ENCODE peak calls at places on chromosomes 4 and X, in six cellular contexts. One of them, this sample, is unnamed.

GRCh38 chr4:141657550-141657949 is 21.2 kb downstream of the IL15 start:
- DNase-seq in uterus: no peak
- DNase-seq in nephron progenitor cell: no peak
- DNase-seq in A549: no peak
- DNase-seq in left ventricle myocardium inferior: no peak
- DNase-seq in Peyer's patch: no peak
- DNase-seq in this sample: no peak

GRCh38 chrX:99857455-99857854 is 552.6 kb downstream of the PCDH19 start:
- DNase-seq in nephron progenitor cell: no peak
- DNase-seq in left ventricle myocardium inferior: no peak
- DNase-seq in Peyer's patch: no peak
- DNase-seq in uterus: no peak
- DNase-seq in A549: no peak
- DNase-seq in this sample: no peak

GRCh38 chr4:8274772-8275241 is 5.3 kb downstream of the HTRA3 start:
- DNase-seq in left ventricle myocardium inferior: peak; percentile 90
- DNase-seq in uterus: peak; percentile 95
- DNase-seq in nephron progenitor cell: peak; percentile 84
- DNase-seq in A549: no peak
- DNase-seq in Peyer's patch: peak; percentile 65
- DNase-seq in this sample: no peak

GRCh38 chr4:145347684-145348083 is 134.0 kb upstream of the SMAD1 start:
- DNase-seq in Peyer's patch: no peak
- DNase-seq in left ventricle myocardium inferior: no peak
- DNase-seq in A549: no peak
- DNase-seq in uterus: no peak
- DNase-seq in nephron progenitor cell: no peak
- DNase-seq in this sample: no peak

GRCh38 chr4:185811509-185812364 is at the start of gene SORBS2:
- DNase-seq in uterus: no peak
- DNase-seq in left ventricle myocardium inferior: no peak
- DNase-seq in A549: no peak
- DNase-seq in Peyer's patch: peak; percentile 71
- DNase-seq in nephron progenitor cell: peak; percentile 34
- DNase-seq in this sample: no peak

GRCh38 chrX:147978931-147979330 is 2.2 kb upstream of the FMR1NB start:
- DNase-seq in uterus: no peak
- DNase-seq in A549: no peak
- DNase-seq in Peyer's patch: no peak
- DNase-seq in left ventricle myocardium inferior: no peak
- DNase-seq in nephron progenitor cell: no peak
- DNase-seq in this sample: no peak

GRCh38 chr4:19748470-19748869 is 503.2 kb upstream of the SLIT2 start:
- DNase-seq in left ventricle myocardium inferior: peak; percentile 17
- DNase-seq in nephron progenitor cell: no peak
- DNase-seq in Peyer's patch: no peak
- DNase-seq in uterus: peak; percentile 65
- DNase-seq in A549: no peak
- DNase-seq in this sample: no peak

GRCh38 chr4:11685481-11685880 is 256.8 kb upstream of the HS3ST1 start:
- DNase-seq in left ventricle myocardium inferior: no peak
- DNase-seq in A549: no peak
- DNase-seq in Peyer's patch: no peak
- DNase-seq in nephron progenitor cell: no peak
- DNase-seq in uterus: no peak
- DNase-seq in this sample: no peak

GRCh38 chr4:105895609-105896460 is 564 bp downstream of the NPNT start:
- DNase-seq in nephron progenitor cell: peak; percentile 62
- DNase-seq in uterus: peak; percentile 19
- DNase-seq in Peyer's patch: peak; percentile 70
- DNase-seq in left ventricle myocardium inferior: peak; percentile 17
- DNase-seq in A549: peak; percentile 6
- DNase-seq in this sample: peak; percentile 27

GRCh38 chr4:8639021-8639420 is 46.5 kb downstream of the CPZ start:
- DNase-seq in left ventricle myocardium inferior: no peak
- DNase-seq in A549: no peak
- DNase-seq in Peyer's patch: no peak
- DNase-seq in uterus: no peak
- DNase-seq in nephron progenitor cell: no peak
- DNase-seq in this sample: no peak

GRCh38 chrX:123962006-123962485 is 540 bp downstream of the STAG2 start:
- DNase-seq in left ventricle myocardium inferior: no peak
- DNase-seq in uterus: no peak
- DNase-seq in nephron progenitor cell: no peak
- DNase-seq in Peyer's patch: no peak
- DNase-seq in A549: peak; percentile 39
- DNase-seq in this sample: peak; percentile 24

GRCh38 chr4:71300964-71301363 is 37.9 kb upstream of the SLC4A4 start:
- DNase-seq in A549: no peak
- DNase-seq in nephron progenitor cell: no peak
- DNase-seq in left ventricle myocardium inferior: no peak
- DNase-seq in Peyer's patch: peak; percentile 86
- DNase-seq in uterus: no peak
- DNase-seq in this sample: no peak

GRCh38 chr4:140344621-140345020 is 28.8 kb upstream of the SCOC start:
- DNase-seq in A549: no peak
- DNase-seq in uterus: no peak
- DNase-seq in left ventricle myocardium inferior: no peak
- DNase-seq in Peyer's patch: no peak
- DNase-seq in nephron progenitor cell: no peak
- DNase-seq in this sample: no peak

GRCh38 chr4:77010841-77011354 is 61.3 kb downstream of the SEPTIN11 start:
- DNase-seq in left ventricle myocardium inferior: no peak
- DNase-seq in Peyer's patch: no peak
- DNase-seq in nephron progenitor cell: no peak
- DNase-seq in A549: no peak
- DNase-seq in uterus: no peak
- DNase-seq in this sample: no peak

GRCh38 chr4:6316461-6317003 is 46.9 kb downstream of the WFS1 start:
- DNase-seq in left ventricle myocardium inferior: no peak
- DNase-seq in Peyer's patch: no peak
- DNase-seq in nephron progenitor cell: no peak
- DNase-seq in uterus: no peak
- DNase-seq in A549: no peak
- DNase-seq in this sample: no peak

GRCh38 chr4:159655547-159655946 is 552.7 kb downstream of the RAPGEF2 start:
- DNase-seq in Peyer's patch: no peak
- DNase-seq in A549: no peak
- DNase-seq in uterus: no peak
- DNase-seq in left ventricle myocardium inferior: no peak
- DNase-seq in nephron progenitor cell: no peak
- DNase-seq in this sample: no peak

GRCh38 chrX:118049713-118050112 is 66.9 kb downstream of the KLHL13 start:
- DNase-seq in A549: no peak
- DNase-seq in left ventricle myocardium inferior: no peak
- DNase-seq in Peyer's patch: no peak
- DNase-seq in uterus: no peak
- DNase-seq in nephron progenitor cell: no peak
- DNase-seq in this sample: no peak

GRCh38 chr4:26858035-26858918 is 2.4 kb upstream of the STIM2 start:
- DNase-seq in Peyer's patch: no peak
- DNase-seq in nephron progenitor cell: no peak
- DNase-seq in left ventricle myocardium inferior: no peak
- DNase-seq in A549: no peak
- DNase-seq in uterus: no peak
- DNase-seq in this sample: no peak

GRCh38 chrX:47321386-47321785 is 49.0 kb upstream of the ZNF157 start:
- DNase-seq in left ventricle myocardium inferior: peak; percentile 27
- DNase-seq in Peyer's patch: no peak
- DNase-seq in uterus: peak; percentile 74
- DNase-seq in nephron progenitor cell: peak; percentile 73
- DNase-seq in A549: no peak
- DNase-seq in this sample: no peak

GRCh38 chr4:7197910-7198309 is 5.6 kb downstream of the SORCS2 start:
- DNase-seq in nephron progenitor cell: no peak
- DNase-seq in Peyer's patch: no peak
- DNase-seq in uterus: peak; percentile 20
- DNase-seq in left ventricle myocardium inferior: no peak
- DNase-seq in A549: no peak
- DNase-seq in this sample: no peak

GRCh38 chrX:132488092-132488749 is 617 bp downstream of the MBNL3 start:
- DNase-seq in nephron progenitor cell: no peak
- DNase-seq in Peyer's patch: no peak
- DNase-seq in A549: no peak
- DNase-seq in uterus: no peak
- DNase-seq in left ventricle myocardium inferior: no peak
- DNase-seq in this sample: peak; percentile 35

GRCh38 chr4:182560358-182560757 is 317.2 kb downstream of the TENM3 start:
- DNase-seq in left ventricle myocardium inferior: no peak
- DNase-seq in Peyer's patch: no peak
- DNase-seq in A549: no peak
- DNase-seq in uterus: no peak
- DNase-seq in nephron progenitor cell: peak; percentile 19
- DNase-seq in this sample: no peak
- TF ChIP-seq CTCF in left ventricle myocardium inferior: no peak
- TF ChIP-seq CTCF in Peyer's patch: no peak
- TF ChIP-seq CTCF in A549: no peak
- TF ChIP-seq CTCF in uterus: no peak
- TF ChIP-seq CTCF in nephron progenitor cell: no peak
- TF ChIP-seq CTCF in this sample: no peak

GRCh38 chr4:75708218-75708691 is 16.1 kb upstream of the USO1 start:
- DNase-seq in nephron progenitor cell: no peak
- DNase-seq in A549: no peak
- DNase-seq in left ventricle myocardium inferior: no peak
- DNase-seq in Peyer's patch: no peak
- DNase-seq in uterus: no peak
- DNase-seq in this sample: peak; percentile 75
- TF ChIP-seq CTCF in nephron progenitor cell: peak; percentile 10
- TF ChIP-seq CTCF in A549: peak; percentile 28
- TF ChIP-seq CTCF in left ventricle myocardium inferior: peak; percentile 31
- TF ChIP-seq CTCF in Peyer's patch: peak; percentile 79
- TF ChIP-seq CTCF in uterus: no peak
- TF ChIP-seq CTCF in this sample: peak; percentile 63

GRCh38 chrX:145532176-145532780 is 285.0 kb downstream of the SPANXN1 start:
- DNase-seq in nephron progenitor cell: no peak
- DNase-seq in Peyer's patch: no peak
- DNase-seq in left ventricle myocardium inferior: no peak
- DNase-seq in uterus: no peak
- DNase-seq in A549: no peak
- DNase-seq in this sample: no peak
- TF ChIP-seq CTCF in nephron progenitor cell: no peak
- TF ChIP-seq CTCF in Peyer's patch: no peak
- TF ChIP-seq CTCF in left ventricle myocardium inferior: no peak
- TF ChIP-seq CTCF in uterus: no peak
- TF ChIP-seq CTCF in A549: no peak
- TF ChIP-seq CTCF in this sample: no peak

DNA sequence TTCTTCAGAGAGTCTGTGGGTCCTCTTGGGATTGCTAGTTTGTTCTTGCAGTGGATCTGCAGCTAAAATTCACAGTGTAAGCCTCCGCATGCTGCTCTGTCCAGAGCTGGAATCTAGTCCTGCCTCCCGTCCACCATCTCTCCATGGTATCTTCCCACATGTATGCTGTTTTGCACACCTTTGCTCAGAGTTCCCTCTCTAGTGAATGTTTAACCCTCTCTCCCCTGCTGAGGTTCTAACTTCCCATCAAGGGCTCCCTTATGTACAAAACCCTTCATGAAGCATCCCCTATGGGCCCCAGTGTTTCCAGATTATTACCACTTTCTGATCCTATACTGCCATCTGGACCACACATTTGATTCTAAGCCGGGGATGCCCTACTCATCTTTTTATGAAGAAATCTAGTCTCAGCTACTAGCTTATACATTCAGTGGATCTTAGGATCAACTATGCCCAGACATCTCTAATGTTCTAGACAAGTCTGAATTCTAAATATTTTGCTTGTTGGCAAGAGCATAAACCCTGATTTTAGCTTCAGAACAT is 157.3 kb downstream of the CPEB2 start:
- DNase-seq in A549: no peak
- DNase-seq in uterus: no peak
- DNase-seq in nephron progenitor cell: no peak
- DNase-seq in left ventricle myocardium inferior: no peak
- DNase-seq in Peyer's patch: no peak
- DNase-seq in this sample: no peak
- TF ChIP-seq CTCF in A549: no peak
- TF ChIP-seq CTCF in uterus: no peak
- TF ChIP-seq CTCF in nephron progenitor cell: no peak
- TF ChIP-seq CTCF in left ventricle myocardium inferior: no peak
- TF ChIP-seq CTCF in Peyer's patch: no peak
- TF ChIP-seq CTCF in this sample: no peak

GRCh38 chrX:73262991-73263390 is 48.3 kb upstream of the NAP1L2 start:
- DNase-seq in left ventricle myocardium inferior: no peak
- DNase-seq in Peyer's patch: no peak
- DNase-seq in A549: peak; percentile 1
- DNase-seq in uterus: no peak
- DNase-seq in nephron progenitor cell: no peak
- DNase-seq in this sample: no peak
- TF ChIP-seq CTCF in left ventricle myocardium inferior: peak; percentile 16
- TF ChIP-seq CTCF in Peyer's patch: peak; percentile 8
- TF ChIP-seq CTCF in A549: peak; percentile 41
- TF ChIP-seq CTCF in uterus: no peak
- TF ChIP-seq CTCF in nephron progenitor cell: no peak
- TF ChIP-seq CTCF in this sample: no peak

This sample was measured in activated CD8-positive, alpha-beta T cell treated with anti-CD3 and anti-CD28 coated beads for 36 hours.